ENCODE peak calls at places on chromosome 11, in ten cellular contexts. J, I, L, O, W, V, U, Z, R and D are unnamed samples.

GRCh38 chr11:64876835-64877341 is 1.5 kb downstream of the EHD1 start:
- DNase-seq in W (peak; percentile 63), J (no peak), Z (peak; percentile 62), I (peak; percentile 45), V (no peak), O (no peak), L (no peak), R (peak; percentile 54), U (peak; percentile 58), D (peak; percentile 87)

GRCh38 chr11:86245369-86246292 is 1.1 kb downstream of the EED start:
- DNase-seq in Z (peak; percentile 14), V (peak; percentile 14), J (no peak), W (peak; percentile 6), I (no peak), U (peak; percentile 15), O (peak; percentile 63), L (no peak), R (peak; percentile 35), D (no peak)

GRCh38 chr11:114284021-114284420 is 12.2 kb upstream of the NNMT start:
- DNase-seq in I (no peak), L (no peak), V (no peak), J (no peak), Z (no peak), R (no peak), O (no peak), W (no peak), U (peak; percentile 25), D (no peak)

GRCh38 chr11:69841859-69842698 is 22.9 kb upstream of the FGF3 start:
- DNase-seq in R (no peak), U (no peak), Z (no peak), V (no peak), O (peak; percentile 72), J (no peak), I (no peak), W (no peak), L (no peak), D (no peak)

GRCh38 chr11:86916330-86916729 is 38.9 kb downstream of the FZD4 start:
- DNase-seq in R (peak; percentile 60), L (no peak), W (peak; percentile 92), Z (no peak), I (peak; percentile 77), V (peak; percentile 60), J (no peak), O (no peak), U (no peak), D (peak; percentile 77)

GRCh38 chr11:103378931-103379330 is 269.7 kb downstream of the DYNC2H1 start:
- DNase-seq in W (no peak), I (no peak), O (no peak), R (no peak), Z (no peak), V (no peak), U (no peak), J (no peak), L (no peak), D (no peak)

GRCh38 chr11:62687508-62688396 is 1.6 kb downstream of the LRRN4CL start:
- DNase-seq in J (no peak), L (no peak), U (no peak), R (no peak), O (peak; percentile 85), Z (no peak), I (no peak), V (no peak), W (no peak), D (no peak)

GRCh38 chr11:16117989-16118810 is 238.1 kb downstream of the SOX6 start:
- DNase-seq in I (no peak), Z (no peak), V (no peak), W (no peak), J (no peak), L (no peak), O (no peak), R (no peak), U (no peak), D (no peak)

GRCh38 chr11:3207530-3208189 is 11.0 kb downstream of the MRGPRG start:
- DNase-seq in W (no peak), U (no peak), Z (no peak), I (no peak), J (no peak), L (no peak), R (no peak), O (no peak), V (no peak), D (no peak)

GRCh38 chr11:69611548-69612526 is 29.1 kb upstream of the CCND1 start:
- DNase-seq in L (no peak), W (no peak), Z (no peak), O (no peak), U (no peak), V (no peak), J (no peak), R (no peak), I (no peak), D (no peak)

GRCh38 chr11:63667993-63668392 is 3.2 kb downstream of the ATL3 start:
- DNase-seq in J (peak; percentile 81), L (no peak), I (peak; percentile 76), W (peak; percentile 97), O (no peak), R (peak; percentile 91), Z (no peak), U (no peak), V (peak; percentile 60), D (peak; percentile 97)

GRCh38 chr11:46305295-46305694 is 27.8 kb downstream of the CREB3L1 start:
- DNase-seq in U (no peak), L (no peak), O (no peak), I (no peak), R (peak; percentile 65), V (no peak), W (no peak), Z (no peak), J (no peak), D (peak; percentile 35)

GRCh38 chr11:69310934-69311766 is 17.2 kb downstream of the MYEOV start:
- DNase-seq in U (no peak), I (no peak), V (no peak), W (no peak), Z (no peak), R (no peak), L (no peak), O (no peak), J (no peak), D (no peak)

GRCh38 chr11:94043241-94043640 is 22.1 kb downstream of the HEPHL1 start:
- DNase-seq in V (no peak), U (no peak), Z (no peak), R (no peak), L (no peak), O (no peak), I (no peak), W (no peak), J (no peak), D (no peak)

GRCh38 chr11:44097821-44098220 is 2.3 kb downstream of the EXT2 start:
- DNase-seq in I (peak; percentile 75), Z (no peak), U (no peak), O (no peak), W (peak; percentile 30), L (no peak), V (no peak), R (peak; percentile 79), J (no peak), D (no peak)
- TF ChIP-seq CTCF in I (no peak), Z (no peak), U (no peak), O (no peak), W (no peak), L (no peak), V (no peak), R (no peak), J (no peak), D (no peak)

GRCh38 chr11:34149786-34150185 is 44.4 kb downstream of the NAT10 start:
- DNase-seq in L (no peak), V (peak; percentile 36), Z (no peak), U (no peak), R (peak; percentile 7), O (peak; percentile 61), I (no peak), W (no peak), J (no peak), D (no peak)
- TF ChIP-seq CTCF in L (peak; percentile 21), V (peak; percentile 34), Z (peak; percentile 42), U (no peak), R (peak; percentile 31), O (peak; percentile 45), I (peak; percentile 29), W (peak; percentile 42), J (peak; percentile 47), D (peak; percentile 65)

GRCh38 chr11:57770793-57771192 is 9.2 kb downstream of the CTNND1 start:
- DNase-seq in W (no peak), J (no peak), U (no peak), L (no peak), R (no peak), V (no peak), Z (no peak), I (no peak), O (no peak), D (no peak)

GRCh38 chr11:57775474-57775873 is 13.9 kb downstream of the CTNND1 start:
- DNase-seq in I (no peak), U (no peak), O (no peak), R (no peak), J (no peak), Z (no peak), V (no peak), L (no peak), W (no peak), D (no peak)

GRCh38 chr11:57773026-57773598 is 11.5 kb downstream of the CTNND1 start:
- DNase-seq in J (no peak), W (no peak), U (no peak), O (no peak), L (no peak), Z (no peak), R (no peak), I (no peak), V (no peak), D (no peak)

GRCh38 chr11:57771365-57771764 is 9.8 kb downstream of the CTNND1 start:
- DNase-seq in O (no peak), U (no peak), J (no peak), V (no peak), R (no peak), W (no peak), L (no peak), Z (no peak), I (no peak), D (no peak)

DNA sequence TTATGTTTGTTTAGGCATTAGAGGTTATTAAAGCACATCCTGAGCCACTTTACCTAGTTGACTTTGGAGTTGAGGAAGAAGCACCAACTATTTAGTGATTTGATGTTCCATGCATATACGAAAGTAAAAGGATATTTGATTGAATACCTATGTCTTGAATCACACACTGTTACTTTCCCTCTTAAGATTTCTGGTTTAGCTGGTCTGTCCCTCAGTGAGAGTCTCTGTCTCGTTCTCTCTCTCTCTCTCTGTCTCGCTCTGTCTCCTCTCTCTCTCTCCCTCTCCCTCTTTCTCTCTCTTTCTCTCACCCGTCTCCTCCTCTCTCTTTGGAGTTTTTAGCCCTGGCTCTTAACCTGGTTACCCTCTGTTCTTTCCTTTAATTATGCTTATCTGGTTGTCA is 11.0 kb downstream of the CTNND1 start:
- DNase-seq in Z (no peak), R (peak; percentile 77), U (no peak), L (no peak), J (no peak), V (no peak), I (no peak), O (no peak), W (peak; percentile 64), D (no peak)
- TF ChIP-seq CTCF in Z (no peak), R (no peak), U (no peak), L (no peak), J (no peak), V (no peak), I (no peak), O (no peak), W (no peak), D (no peak)

DNA sequence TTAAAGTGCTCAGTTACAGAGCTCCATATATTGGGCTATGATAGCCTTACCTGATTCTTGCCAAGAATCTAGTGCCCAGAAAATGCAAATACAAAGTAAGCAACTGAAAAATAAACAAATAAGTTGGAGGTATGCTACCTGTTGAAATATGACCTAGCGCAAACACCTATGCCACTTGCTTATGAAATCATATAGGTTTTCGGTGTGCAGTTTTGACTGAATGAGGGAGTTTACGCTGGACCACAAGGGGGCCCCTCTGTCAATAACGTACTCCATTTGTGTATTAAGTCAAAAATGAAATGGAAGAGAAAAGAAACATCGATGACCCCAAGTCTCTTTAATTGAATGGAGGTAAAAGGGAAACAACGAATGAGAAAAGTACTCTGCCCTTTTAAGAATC is 84.9 kb upstream of the TRIM77 start:
- DNase-seq in Z (peak; percentile 2), W (no peak), I (no peak), L (no peak), J (no peak), R (peak; percentile 3), V (no peak), U (no peak), O (no peak), D (no peak)
- TF ChIP-seq CTCF in Z (peak; percentile 14), W (peak; percentile 22), I (no peak), L (no peak), J (peak; percentile 21), R (no peak), V (no peak), U (no peak), O (peak; percentile 41), D (no peak)